ENCODE peak calls at places on chromosomes 5 and 9, in six cellular contexts. V, H, B, Z, A and K are unnamed samples.
A peak's percentile ranks its signal among the peaks of the same experiment; 100 is the strongest.

GRCh38 chr9:129902735-129903134 is 67.5 kb downstream of the USP20 start:
- DNase-seq in V (no peak), Z (no peak), H (no peak), B (no peak), A (no peak), K (no peak)

GRCh38 chr9:107932036-107932435 is 442.5 kb upstream of the KLF4 start:
- DNase-seq in Z (no peak), A (no peak), B (no peak), V (no peak), H (no peak), K (no peak)

GRCh38 chr9:124743686-124744348 is 27.3 kb downstream of the NR6A1 start:
- DNase-seq in V (no peak), Z (no peak), B (no peak), A (no peak), H (no peak), K (no peak)

GRCh38 chr9:70947086-70947485 is 174.3 kb downstream of the TRPM3 start:
- DNase-seq in B (no peak), H (no peak), Z (no peak), A (no peak), V (no peak), K (no peak)

GRCh38 chr9:36319806-36320205 is 61.6 kb upstream of the GNE start:
- DNase-seq in H (no peak), B (no peak), Z (no peak), V (peak; percentile 70), A (no peak), K (no peak)

GRCh38 chr5:27702339-27702820 is 664.0 kb upstream of the CDH9 start:
- DNase-seq in Z (no peak), B (peak; percentile 16), V (no peak), A (no peak), H (no peak), K (no peak)

GRCh38 chr5:146466521-146467349 is 19.6 kb downstream of the TCERG1 start:
- DNase-seq in H (no peak), B (no peak), V (no peak), A (peak; percentile 6), Z (no peak), K (no peak)

GRCh38 chr5:54533541-54534179 is 16.1 kb downstream of the SNX18 start:
- DNase-seq in H (no peak), V (peak; percentile 33), A (no peak), Z (no peak), B (no peak), K (no peak)

GRCh38 chr9:106893088-106893487 is 30.1 kb downstream of the ZNF462 start:
- DNase-seq in B (no peak), V (no peak), H (no peak), A (no peak), Z (no peak), K (no peak)

GRCh38 chr5:103891151-103891550 is 328.6 kb upstream of the NUDT12 start:
- DNase-seq in A (no peak), H (no peak), B (no peak), V (no peak), Z (no peak), K (no peak)

GRCh38 chr5:180830253-180831138 is 27.9 kb upstream of the MGAT1 start:
- DNase-seq in Z (peak; percentile 67), A (peak; percentile 31), V (peak; percentile 81), B (peak; percentile 3), H (no peak), K (peak; percentile 52)

GRCh38 chr9:20382460-20383071 is 239.7 kb downstream of the MLLT3 start:
- DNase-seq in Z (no peak), V (no peak), A (no peak), H (no peak), B (no peak), K (no peak)

GRCh38 chr9:106697799-106698591 is 165.0 kb upstream of the ZNF462 start:
- DNase-seq in Z (no peak), B (peak; percentile 74), A (peak; percentile 84), H (peak; percentile 88), V (peak; percentile 80), K (no peak)

GRCh38 chr5:79149432-79149831 is 37.8 kb downstream of the BHMT start:
- DNase-seq in B (no peak), V (no peak), A (no peak), Z (no peak), H (no peak), K (no peak)

GRCh38 chr9:114894801-114895433 is 35.5 kb downstream of the TNFSF8 start:
- DNase-seq in Z (no peak), B (no peak), V (no peak), H (no peak), A (no peak), K (no peak)

GRCh38 chr5:36777105-36777757 is 99.3 kb upstream of the NIPBL start:
- DNase-seq in B (no peak), A (no peak), H (no peak), V (peak; percentile 23), Z (no peak), K (no peak)

GRCh38 chr9:17134843-17135577 is at the start of gene CNTLN:
- DNase-seq in B (peak; percentile 82), A (peak; percentile 59), Z (peak; percentile 40), V (peak; percentile 97), H (peak; percentile 100), K (peak; percentile 6)

GRCh38 chr5:13143630-13144029 is 800.9 kb downstream of the DNAH5 start:
- DNase-seq in H (no peak), V (no peak), Z (no peak), A (no peak), B (no peak), K (no peak)

GRCh38 chr5:6161257-6161656 is 217.1 kb downstream of the MED10 start:
- DNase-seq in A (no peak), V (no peak), H (no peak), Z (no peak), B (no peak), K (no peak)

GRCh38 chr5:3027185-3027865 is 275.8 kb upstream of the IRX2 start:
- DNase-seq in A (no peak), B (no peak), V (no peak), Z (no peak), H (no peak), K (no peak)

GRCh38 chr9:21549251-21549765 is 67.2 kb upstream of the IFNE start:
- DNase-seq in A (no peak), B (no peak), V (peak; percentile 39), Z (no peak), H (no peak), K (no peak)

GRCh38 chr5:142484821-142485387 is 160.1 kb upstream of the SPRY4 start:
- DNase-seq in H (no peak), A (no peak), B (no peak), V (no peak), Z (no peak), K (no peak)

GRCh38 chr9:17229945-17230560 is 95.2 kb downstream of the CNTLN start:
- DNase-seq in B (peak; percentile 6), A (no peak), V (no peak), Z (no peak), H (no peak), K (no peak)

GRCh38 chr9:71680189-71680983 is 87.9 kb downstream of the CEMIP2 start:
- DNase-seq in A (no peak), B (no peak), H (no peak), V (no peak), Z (no peak), K (no peak)